ENCODE peak calls at places on chromosomes 12 and 14, in six cellular contexts. O is endothelial cell of umbilical vein, P is transverse colon, K is GM12878, L is sigmoid colon, D is HCT116. X is an unnamed sample.

GRCh38 chr12:61037792-61038191 is 1222.4 kb upstream of the USP15 start:
- DNase-seq in O (no peak), P (no peak), K (no peak), L (no peak), D (no peak), X (no peak)

GRCh38 chr12:125228519-125229260 is 163.5 kb downstream of the AACS start:
- DNase-seq in O (no peak), P (no peak), K (no peak), L (no peak), D (no peak), X (no peak)

GRCh38 chr12:49664591-49665146 is 41.3 kb downstream of the PRPF40B start:
- DNase-seq in O (peak), P (no peak), K (no peak), L (no peak), D (no peak), X (no peak)

GRCh38 chr14:72513994-72514659 is 379.8 kb downstream of the DPF3 start:
- DNase-seq in O (peak), P (no peak), K (no peak), L (no peak), D (peak), X (no peak)

GRCh38 chr14:38505221-38506095 is 249.6 kb upstream of the CLEC14A start:
- DNase-seq in O (peak), P (no peak), K (no peak), L (no peak), D (no peak), X (no peak)

GRCh38 chr12:49946086-49946485 is 4.5 kb upstream of the AQP2 start:
- DNase-seq in O (no peak), P (peak), K (no peak), L (no peak), D (no peak), X (no peak)

GRCh38 chr14:94162466-94162865 is 11.7 kb upstream of the PPP4R4 start:
- DNase-seq in O (no peak), P (no peak), K (no peak), L (no peak), D (no peak), X (no peak)

GRCh38 chr12:12925383-12925782 is 26.6 kb downstream of the GPRC5D start:
- DNase-seq in O (no peak), P (no peak), K (no peak), L (no peak), D (no peak), X (no peak)

GRCh38 chr14:89319687-89320086 is 97.3 kb downstream of the FOXN3 start:
- DNase-seq in O (no peak), P (no peak), K (no peak), L (no peak), D (no peak), X (no peak)

GRCh38 chr14:50766338-50766886 is 64.5 kb downstream of the NIN start:
- DNase-seq in O (no peak), P (no peak), K (no peak), L (no peak), D (no peak), X (peak)

GRCh38 chr12:122203968-122204828 is 689 bp downstream of the B3GNT4 start:
- DNase-seq in O (no peak), P (no peak), K (no peak), L (no peak), D (no peak), X (no peak)

GRCh38 chr14:54299393-54300363 is 97.1 kb upstream of the CDKN3 start:
- DNase-seq in O (peak), P (no peak), K (no peak), L (no peak), D (no peak), X (no peak)

GRCh38 chr14:54306806-54307205 is 90.0 kb upstream of the CDKN3 start:
- DNase-seq in O (no peak), P (no peak), K (no peak), L (no peak), D (no peak), X (no peak)

GRCh38 chr14:54301349-54301748 is 95.5 kb upstream of the CDKN3 start:
- DNase-seq in O (no peak), P (no peak), K (no peak), L (no peak), D (no peak), X (no peak)

GRCh38 chr14:54300881-54301280 is 95.9 kb upstream of the CDKN3 start:
- DNase-seq in O (no peak), P (no peak), K (no peak), L (no peak), D (no peak), X (no peak)
- TF ChIP-seq POLR2AphosphoS5 in O (no peak), P (no peak), K (no peak), L (no peak), D (no peak), X (no peak)

GRCh38 chr14:69612014-69612758 is 790 bp downstream of the SUSD6 start:
- DNase-seq in O (peak), P (peak), K (no peak), L (no peak), D (no peak), X (peak)

GRCh38 chr14:69611264-69612013 is at the start of gene SUSD6:
- DNase-seq in O (peak), P (peak), K (no peak), L (peak), D (peak), X (peak)

GRCh38 chr14:69610020-69610858 is 1.2 kb upstream of the SUSD6 start:
- DNase-seq in O (no peak), P (no peak), K (no peak), L (no peak), D (no peak), X (no peak)

GRCh38 chr14:69612759-69613145 is 1.4 kb downstream of the SUSD6 start:
- DNase-seq in O (no peak), P (no peak), K (no peak), L (no peak), D (peak), X (peak)

DNA sequence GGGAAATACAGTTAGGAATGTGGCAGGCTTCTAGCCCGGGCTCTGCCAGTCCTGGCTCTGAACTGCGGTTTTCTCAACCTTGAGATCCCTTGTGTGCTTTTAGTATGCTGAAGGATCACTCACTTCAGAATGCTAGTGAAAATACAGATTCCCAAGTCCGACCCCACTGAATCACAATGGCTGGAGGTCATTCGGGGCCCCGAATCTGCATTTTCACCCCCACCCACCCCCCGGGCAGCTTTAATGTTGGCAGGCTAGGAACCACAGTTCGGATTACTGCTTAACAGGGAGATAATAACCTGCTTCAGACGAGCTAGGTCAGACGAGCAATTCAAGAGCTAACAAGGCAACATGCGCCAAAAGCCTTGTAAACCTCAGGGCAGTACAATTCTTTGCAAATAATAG is 535 bp upstream of the SUSD6 start:
- DNase-seq in O (no peak), P (no peak), K (no peak), L (no peak), D (no peak), X (no peak)
- TF ChIP-seq POLR2A in O (no peak), P (no peak), K (no peak), L (no peak), D (no peak), X (no peak)

DNA sequence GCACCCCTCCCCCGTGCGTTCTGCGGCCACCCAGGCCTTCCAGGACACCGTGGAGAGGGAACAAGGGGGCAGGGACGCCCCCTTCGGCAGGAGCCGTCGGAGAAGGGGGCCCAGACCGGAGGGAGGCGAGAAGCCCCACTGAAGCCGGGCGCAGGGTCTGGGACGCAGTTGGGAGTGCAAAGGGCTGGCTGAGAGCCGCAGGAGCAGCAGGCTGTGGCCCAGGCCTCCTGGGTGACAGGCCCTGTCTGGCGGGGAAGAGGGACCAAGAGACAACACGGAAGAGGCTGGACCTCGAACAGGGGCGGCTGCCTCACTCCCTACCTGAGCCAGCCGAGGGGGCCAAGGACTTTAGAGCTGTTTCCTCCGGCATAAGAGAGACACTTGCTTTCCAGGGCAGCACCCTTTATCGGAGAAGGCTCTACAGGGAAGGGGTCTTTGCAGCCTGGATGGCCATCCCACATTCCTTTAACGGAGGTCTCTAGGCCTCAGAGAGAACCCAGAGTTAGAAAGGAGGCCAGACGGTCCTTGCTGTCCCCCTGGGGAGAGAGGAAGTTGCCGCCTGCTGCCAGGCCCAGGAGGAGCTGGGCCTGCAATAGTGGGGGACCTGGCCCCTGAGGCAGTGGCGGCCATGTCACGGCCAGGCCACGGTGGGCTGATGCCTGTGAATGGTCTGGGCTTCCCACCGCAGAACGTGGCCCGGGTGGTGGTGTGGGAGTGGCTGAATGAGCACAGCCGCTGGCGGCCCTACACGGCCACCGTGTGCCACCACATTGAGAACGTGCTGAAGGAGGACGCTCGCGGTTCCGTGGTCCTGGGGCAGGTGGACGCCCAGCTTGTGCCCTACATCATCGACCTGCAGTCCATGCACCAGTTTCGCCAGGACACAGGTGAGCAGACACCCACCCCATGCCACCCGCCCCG is 1.3 kb downstream of the DTX1 start:
- DNase-seq in O (no peak), P (no peak), K (no peak), L (no peak), D (no peak), X (no peak)
- H3K4me3 ChIP-seq in O (no peak), P (peak), K (peak), L (no peak), D (no peak), X (peak)

DNA sequence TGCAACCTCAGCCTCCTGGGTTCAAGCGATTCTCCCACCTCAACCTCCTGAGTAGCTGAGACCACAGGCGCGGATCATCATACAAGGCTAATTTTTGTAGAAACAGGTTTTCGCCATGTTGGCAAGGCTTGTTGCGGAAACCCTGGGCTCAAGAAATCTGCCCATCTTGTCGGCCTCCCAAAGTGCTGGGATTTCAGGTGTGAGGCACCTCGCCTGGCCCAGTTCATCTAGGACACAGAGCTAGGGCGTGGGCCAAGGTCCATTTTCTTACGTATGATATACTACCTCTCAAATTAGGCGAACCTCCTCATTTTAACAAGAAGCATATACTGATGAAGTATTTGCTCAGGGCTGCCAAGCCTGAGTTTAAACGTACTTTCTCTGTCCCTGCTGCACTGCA is 2.1 kb downstream of the RPS29 start:
- DNase-seq in O (no peak), P (no peak), K (no peak), L (no peak), D (no peak), X (no peak)
- TF ChIP-seq POLR2AphosphoS5 in O (no peak), P (no peak), K (peak), L (no peak), D (no peak), X (no peak)

DNA sequence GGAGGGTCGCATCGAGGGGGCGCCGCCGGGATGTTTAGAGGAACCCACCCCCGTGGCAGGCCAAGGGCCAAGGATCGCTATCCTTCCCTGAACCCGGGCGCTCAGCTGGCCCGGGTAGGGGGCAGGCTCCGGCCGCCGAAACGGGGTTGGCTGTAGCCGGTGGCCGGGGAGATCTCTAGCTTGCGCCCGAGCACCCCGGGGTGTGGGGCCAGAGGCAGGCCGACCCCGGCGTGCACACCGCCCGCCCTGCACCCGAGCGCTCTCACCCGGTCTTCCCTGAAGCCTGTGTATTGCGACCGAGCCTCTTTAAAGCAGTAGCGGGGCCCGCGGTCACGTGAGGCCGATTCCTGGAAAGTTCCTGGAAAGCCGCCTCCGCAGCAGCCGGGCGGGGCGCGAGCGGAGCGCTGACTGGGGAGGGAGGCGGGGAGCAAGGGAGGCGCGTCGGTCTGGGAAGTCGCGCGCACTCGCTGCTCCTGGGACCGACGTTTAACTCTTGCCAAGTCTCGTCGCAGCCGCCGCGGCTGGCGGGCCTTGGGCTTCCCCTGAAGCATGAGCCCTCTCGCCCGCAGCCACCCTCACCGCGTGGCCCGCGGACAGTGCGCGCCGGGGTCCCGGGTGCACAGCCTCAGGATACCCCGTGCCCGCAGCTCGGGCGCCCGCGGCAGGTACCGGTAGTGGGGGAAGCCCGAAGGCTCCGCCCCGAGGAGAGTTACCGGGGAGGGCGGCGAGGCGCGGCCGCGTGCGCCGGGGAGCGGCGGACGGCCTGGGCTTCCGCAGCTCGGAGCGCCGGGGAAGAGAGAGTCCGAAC is 1.7 kb upstream of the SOCS2 start:
- DNase-seq in O (peak), P (peak), K (no peak), L (peak), D (peak), X (peak)
- TF ChIP-seq POLR2A in O (no peak), P (peak), K (peak), L (peak), D (no peak), X (peak)

DNA sequence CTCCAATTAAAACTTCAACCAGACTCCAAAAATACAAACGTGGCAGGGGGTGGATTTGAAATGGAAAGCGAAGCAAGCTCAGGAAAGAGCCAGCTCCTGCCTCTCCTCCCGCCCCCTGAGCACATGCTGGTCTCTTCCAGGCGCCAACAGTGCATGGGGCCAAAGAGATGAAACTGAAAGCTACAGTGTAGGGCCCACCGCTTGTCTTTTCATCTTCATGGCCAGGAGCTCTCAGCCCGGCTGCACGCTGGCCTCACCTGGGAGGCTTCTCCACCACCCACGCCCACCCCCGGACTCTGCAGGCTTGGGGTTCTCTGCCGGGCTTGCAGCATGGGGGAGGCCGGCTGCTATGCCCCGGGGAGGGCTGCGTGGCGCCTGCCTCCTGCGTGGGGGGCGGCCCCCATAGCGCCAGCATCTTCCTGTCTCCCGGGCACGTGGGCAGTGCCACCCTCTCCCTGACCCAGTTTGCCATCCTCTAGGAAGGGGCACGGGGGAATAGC is 2.0 kb downstream of the RIMBP2 start:
- DNase-seq in O (no peak), P (no peak), K (no peak), L (no peak), D (no peak), X (no peak)
- H3K4me3 ChIP-seq in O (no peak), P (peak), K (peak), L (peak), D (no peak), X (peak)

GRCh38 chr14:104078031-104078455 is 7.5 kb upstream of the ASPG start:
- DNase-seq in O (peak), P (peak), K (peak), L (peak), D (peak), X (peak)

GRCh38 chr14:104081951-104082464 is 3.5 kb upstream of the ASPG start:
- DNase-seq in O (no peak), P (no peak), K (no peak), L (no peak), D (no peak), X (no peak)

GRCh38 chr14:104082807-104083206 is 2.7 kb upstream of the ASPG start:
- DNase-seq in O (no peak), P (peak), K (no peak), L (no peak), D (no peak), X (peak)

GRCh38 chr14:104081493-104081835 is 4.0 kb upstream of the ASPG start:
- DNase-seq in O (no peak), P (no peak), K (no peak), L (no peak), D (no peak), X (no peak)

DNA sequence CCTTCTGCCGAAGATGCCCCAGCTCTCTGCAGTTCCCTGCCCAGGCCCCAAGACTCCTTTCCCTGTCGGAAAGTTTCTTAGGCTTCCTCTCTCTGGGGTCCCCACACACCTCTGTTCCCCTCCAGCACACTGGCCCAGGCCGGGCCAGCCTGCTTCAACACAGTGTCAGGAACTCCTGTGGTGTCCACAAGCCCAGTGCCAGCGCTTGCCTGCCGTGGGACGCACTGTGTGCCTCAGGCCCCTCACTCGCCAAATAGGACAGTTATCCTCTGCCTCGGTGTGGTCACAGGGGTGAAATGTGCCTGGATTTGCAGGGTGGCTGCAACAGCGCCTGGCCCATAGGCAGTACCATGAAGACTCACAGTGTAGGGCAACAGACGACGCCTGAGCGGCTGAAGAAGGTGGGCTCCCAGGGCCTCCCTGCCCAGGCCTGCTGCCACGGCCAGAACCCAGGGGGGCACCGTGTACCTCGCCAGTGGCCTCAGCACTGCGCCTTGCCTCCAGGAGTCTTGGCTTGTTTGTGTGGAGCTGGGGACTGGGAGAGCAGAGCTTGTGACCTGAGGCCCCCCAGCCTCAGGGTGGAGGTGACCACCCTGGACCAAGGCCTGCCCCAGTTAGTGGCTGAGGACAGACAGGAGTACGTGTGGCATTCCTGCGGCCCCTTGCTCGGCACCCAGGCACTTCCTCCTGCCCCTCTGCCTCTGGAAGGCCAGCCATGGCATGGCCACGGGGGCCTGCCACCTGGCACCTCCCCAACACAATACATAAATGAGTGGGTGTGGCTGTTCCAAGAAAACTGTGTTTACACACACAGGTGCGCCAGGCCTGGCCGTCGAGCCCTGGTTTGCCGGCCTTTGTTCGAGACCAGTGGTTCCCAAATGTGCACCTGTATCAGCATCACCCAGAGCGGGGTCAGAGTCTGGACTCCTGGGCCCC is 4.7 kb upstream of the ASPG start:
- DNase-seq in O (no peak), P (peak), K (no peak), L (no peak), D (no peak), X (no peak)
- TF ChIP-seq POLR2AphosphoS5 in O (no peak), P (peak), K (no peak), L (no peak), D (no peak), X (no peak)

GRCh38 chr12:16330554-16330953 is 16.9 kb upstream of the MGST1 start:
- DNase-seq in O (no peak), P (no peak), K (no peak), L (no peak), D (no peak), X (no peak)

GRCh38 chr12:16331998-16332397 is 15.4 kb upstream of the MGST1 start:
- DNase-seq in O (no peak), P (no peak), K (no peak), L (no peak), D (no peak), X (peak)

DNA sequence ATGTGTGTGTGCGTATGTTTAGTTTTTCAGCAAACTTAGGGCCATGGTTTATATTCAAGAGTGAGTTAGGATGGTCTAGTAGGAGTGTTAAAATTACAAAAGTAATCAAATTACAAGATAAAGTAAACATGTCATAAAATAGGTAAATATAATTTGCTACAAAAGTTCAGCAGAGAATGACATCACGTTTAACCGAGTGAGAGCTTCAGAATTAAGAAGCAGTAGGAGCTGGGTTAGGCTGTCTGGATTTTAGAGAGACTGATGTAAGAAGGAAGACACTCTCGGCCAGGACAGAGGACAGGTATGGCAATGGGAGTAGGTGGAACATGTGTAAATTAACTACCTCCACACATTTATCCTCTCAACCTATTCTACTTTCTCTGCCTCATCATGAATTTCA is 11.6 kb upstream of the MGST1 start:
- DNase-seq in O (no peak), P (no peak), K (no peak), L (no peak), D (no peak), X (no peak)
- TF ChIP-seq POLR2A in O (no peak), P (no peak), K (no peak), L (no peak), D (no peak), X (no peak)